ENCODE peak calls at places on chromosomes 7 and 10, in seven cellular contexts. Q, M, U, T, C, X and A are unnamed samples.

GRCh38 chr10:130801784-130802183 is 509.7 kb downstream of the TCERG1L start:
- DNase-seq in Q (no peak), M (no peak), U (no peak), T (no peak), C (no peak), X (no peak), A (no peak)

GRCh38 chr10:95289003-95289920 is 1.5 kb downstream of the PDLIM1 start:
- DNase-seq in Q (peak; percentile 81), M (peak; percentile 44), U (peak; percentile 56), T (no peak), C (no peak), X (peak; percentile 48), A (no peak)

GRCh38 chr10:73494213-73494612 is 1.6 kb downstream of the PPP3CB start:
- DNase-seq in Q (no peak), M (no peak), U (no peak), T (no peak), C (no peak), X (no peak), A (no peak)

GRCh38 chr7:68748934-68749695 is 849.2 kb upstream of the AUTS2 start:
- DNase-seq in Q (no peak), M (peak; percentile 64), U (no peak), T (no peak), C (no peak), X (no peak), A (no peak)

GRCh38 chr7:20141666-20142065 is 75.5 kb downstream of the MACC1 start:
- DNase-seq in Q (no peak), M (no peak), U (peak; percentile 62), T (no peak), C (no peak), X (peak; percentile 38), A (no peak)

GRCh38 chr10:110076559-110077318 is 69.0 kb downstream of the ADD3 start:
- DNase-seq in Q (peak; percentile 50), M (no peak), U (peak; percentile 44), T (no peak), C (peak; percentile 24), X (peak; percentile 99), A (no peak)

GRCh38 chr10:32381165-32381564 is 34.2 kb upstream of the EPC1 start:
- DNase-seq in Q (no peak), M (no peak), U (no peak), T (no peak), C (no peak), X (no peak), A (no peak)

GRCh38 chr7:16804674-16805439 is at the start of gene AGR2:
- DNase-seq in Q (peak; percentile 74), M (no peak), U (peak; percentile 44), T (no peak), C (no peak), X (no peak), A (no peak)

GRCh38 chr7:90227259-90227658 is 15.7 kb downstream of the STEAP2 start:
- DNase-seq in Q (no peak), M (no peak), U (no peak), T (no peak), C (no peak), X (no peak), A (no peak)

GRCh38 chr7:3215624-3216585 is 85.1 kb upstream of the SDK1 start:
- DNase-seq in Q (no peak), M (no peak), U (no peak), T (no peak), C (no peak), X (no peak), A (no peak)

GRCh38 chr10:10367277-10367676 is 650.4 kb upstream of the CELF2 start:
- DNase-seq in Q (no peak), M (no peak), U (no peak), T (no peak), C (no peak), X (no peak), A (no peak)

GRCh38 chr7:115276791-115277190 is 354.9 kb downstream of the MDFIC start:
- DNase-seq in Q (no peak), M (no peak), U (no peak), T (no peak), C (no peak), X (no peak), A (no peak)

GRCh38 chr7:6294839-6295238 is 22.4 kb upstream of the CYTH3 start:
- DNase-seq in Q (no peak), M (no peak), U (no peak), T (no peak), C (no peak), X (peak; percentile 53), A (peak; percentile 75)

GRCh38 chr10:113603057-113603777 is 50.4 kb downstream of the HABP2 start:
- DNase-seq in Q (no peak), M (no peak), U (no peak), T (no peak), C (no peak), X (no peak), A (no peak)

GRCh38 chr7:2195403-2196246 is 37.1 kb downstream of the MAD1L1 start:
- DNase-seq in Q (peak; percentile 24), M (no peak), U (no peak), T (no peak), C (no peak), X (no peak), A (no peak)

GRCh38 chr10:71814923-71815411 is 36.1 kb downstream of the PSAP start:
- DNase-seq in Q (no peak), M (no peak), U (no peak), T (no peak), C (no peak), X (no peak), A (peak; percentile 33)

GRCh38 chr7:8114175-8114574 is 145.6 kb downstream of the GLCCI1 start:
- DNase-seq in Q (no peak), M (no peak), U (no peak), T (no peak), C (no peak), X (no peak), A (no peak)

GRCh38 chr7:74293577-74293908 is 4.3 kb downstream of the CLIP2 start:
- DNase-seq in Q (no peak), M (no peak), U (no peak), T (no peak), C (no peak), X (no peak), A (no peak)

GRCh38 chr10:88995156-88995876 is 4.7 kb downstream of the FAS start:
- DNase-seq in Q (no peak), M (no peak), U (no peak), T (no peak), C (no peak), X (no peak), A (no peak)

GRCh38 chr7:135537905-135538304 is 19.8 kb upstream of the NUP205 start:
- DNase-seq in Q (no peak), M (no peak), U (no peak), T (no peak), C (no peak), X (peak; percentile 7), A (no peak)

GRCh38 chr7:22996470-22996869 is 17.5 kb downstream of the HYCC1 start:
- DNase-seq in Q (no peak), M (no peak), U (no peak), T (no peak), C (no peak), X (no peak), A (no peak)

GRCh38 chr7:142436601-142437000 is 178.7 kb upstream of the PRSS58 start:
- DNase-seq in Q (no peak), M (no peak), U (no peak), T (no peak), C (no peak), X (no peak), A (no peak)

GRCh38 chr10:124231188-124232135 is 138.1 kb upstream of the CHST15 start:
- DNase-seq in Q (peak; percentile 22), M (no peak), U (no peak), T (peak; percentile 18), C (no peak), X (no peak), A (no peak)

DNA sequence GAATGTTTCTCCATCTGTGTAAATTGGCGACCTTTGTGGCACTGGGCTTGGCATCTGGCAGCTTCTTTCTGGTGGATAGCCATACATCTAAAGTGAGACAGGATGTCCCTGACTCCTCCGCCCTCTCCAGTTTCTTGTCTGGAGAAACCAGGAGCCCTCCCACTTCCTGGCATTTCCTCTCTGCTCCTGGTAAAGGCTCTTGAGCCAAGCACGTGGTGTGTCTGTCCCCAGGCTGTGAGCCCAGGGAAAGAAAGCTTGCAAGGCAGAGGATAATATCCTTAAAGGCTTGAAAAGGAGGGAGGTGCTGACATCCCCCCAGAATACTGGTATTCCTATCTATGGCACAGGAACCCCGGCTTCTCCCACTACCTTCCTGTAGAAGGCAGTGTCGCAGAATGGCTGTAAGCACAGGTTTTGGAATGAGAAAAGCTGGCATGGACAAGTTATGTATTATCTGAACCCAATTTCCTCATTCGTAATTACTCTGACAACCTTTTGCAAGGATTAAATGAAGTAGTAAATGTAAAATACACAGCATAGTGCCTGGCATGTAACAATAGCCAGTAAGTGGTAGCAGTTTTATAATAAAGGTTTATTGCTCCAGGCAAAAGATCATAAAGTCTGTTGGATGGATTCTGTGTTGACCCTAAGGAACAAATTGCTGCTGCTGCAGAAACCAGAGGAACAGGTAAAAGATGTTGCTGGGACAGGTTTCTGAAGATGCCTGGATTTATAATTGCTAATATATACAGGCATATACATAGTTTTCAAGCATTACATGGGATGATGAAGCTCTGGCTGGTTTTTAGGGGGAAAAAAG is 11.8 kb upstream of the ACSL5 start:
- DNase-seq in Q (peak; percentile 23), M (no peak), U (no peak), T (no peak), C (peak; percentile 28), X (peak; percentile 85), A (no peak)
- TF ChIP-seq CTCF in Q (peak; percentile 23), M (no peak), U (no peak), T (no peak), C (no peak), X (peak; percentile 19), A (no peak)

DNA sequence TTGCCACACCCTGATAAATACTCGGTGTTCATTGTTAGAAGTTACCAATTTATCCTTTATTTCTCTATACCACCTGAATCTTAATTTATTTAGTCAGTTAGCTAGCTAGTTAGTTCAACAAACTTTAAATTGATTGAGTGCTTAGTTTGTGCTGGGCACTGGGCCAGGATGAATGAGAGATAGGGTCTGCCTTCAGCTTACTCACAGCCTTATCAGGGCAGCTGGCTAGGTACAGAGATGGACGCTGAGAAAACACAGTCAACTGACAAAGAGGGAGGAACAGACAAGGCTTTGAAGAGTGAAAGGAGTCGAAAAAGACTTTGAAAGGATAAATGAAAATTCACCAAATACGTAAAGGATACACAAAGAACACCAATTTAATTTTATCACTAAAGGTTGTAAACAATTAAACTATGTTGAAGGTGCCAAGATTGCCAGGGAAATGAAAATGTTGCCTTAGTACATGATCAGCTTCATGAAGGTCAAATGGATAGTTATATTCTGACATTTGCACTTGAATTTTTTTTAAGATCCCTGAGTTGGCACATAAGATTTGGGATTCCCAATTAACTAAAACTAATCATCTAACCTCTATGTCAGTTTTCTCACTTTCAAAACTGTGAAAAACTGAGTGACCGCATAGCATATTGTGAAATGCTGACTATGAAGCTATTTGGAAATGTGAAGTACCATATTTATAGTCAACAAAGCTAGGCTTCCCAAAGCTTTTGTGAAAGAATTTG is 2.1 kb downstream of the CAV2 start:
- DNase-seq in Q (no peak), M (no peak), U (peak; percentile 35), T (no peak), C (peak; percentile 17), X (no peak), A (peak; percentile 36)
- H3K4me3 ChIP-seq in Q (no peak overlapping the region), M (no peak overlapping the region), U (peak overlapping the region; percentile 79), T (no peak overlapping the region), C (no peak overlapping the region), X (no peak overlapping the region), A (no peak overlapping the region)

GRCh38 chr7:66150471-66150870 is 35.8 kb downstream of the CRCP start:
- DNase-seq in Q (no peak), M (no peak), U (no peak), T (no peak), C (peak; percentile 66), X (peak; percentile 91), A (peak; percentile 66)
- H3K36me3 ChIP-seq in Q (peaks cover 4% of the 10 kb centered on the region), M (peaks cover 63% of the 10 kb centered on the region), U (no peaks in the 10 kb centered on the region), T (peaks cover 26% of the 10 kb centered on the region), C (no peaks in the 10 kb centered on the region), X (peaks cover 7% of the 10 kb centered on the region), A (peaks cover 41% of the 10 kb centered on the region)

GRCh38 chr7:109092268-109092667 is 522.6 kb downstream of the DNAJB9 start:
- DNase-seq in Q (no peak), M (no peak), U (no peak), T (no peak), C (no peak), X (no peak), A (no peak)
- TF ChIP-seq CTCF in Q (peak; percentile 9), M (peak; percentile 19), U (peak; percentile 28), T (no peak), C (no peak), X (peak; percentile 9), A (peak; percentile 58)